ENCODE peak calls at places on chromosomes 13 and 19, in seven cellular contexts. One of them, this sample, is unnamed.

GRCh38 chr19:14425696-14426138 is 6.6 kb upstream of the DDX39A start:
- DNase-seq in ascending aorta: no peak
- DNase-seq in lower lobe of right lung: no peak
- DNase-seq in psoas muscle: no peak
- DNase-seq in kidney: no peak
- DNase-seq in heart left ventricle: no peak
- DNase-seq in cardiac muscle cell: peak
- DNase-seq in this sample: no peak

GRCh38 chr13:34571716-34572115 is 370.4 kb upstream of the NBEA start:
- DNase-seq in psoas muscle: no peak
- DNase-seq in lower lobe of right lung: no peak
- DNase-seq in cardiac muscle cell: no peak
- DNase-seq in kidney: no peak
- DNase-seq in heart left ventricle: no peak
- DNase-seq in ascending aorta: no peak
- DNase-seq in this sample: no peak

GRCh38 chr13:73167046-73167820 is 108.4 kb downstream of the KLF5 start:
- DNase-seq in lower lobe of right lung: no peak
- DNase-seq in psoas muscle: no peak
- DNase-seq in ascending aorta: no peak
- DNase-seq in kidney: no peak
- DNase-seq in heart left ventricle: no peak
- DNase-seq in cardiac muscle cell: peak
- DNase-seq in this sample: no peak

GRCh38 chr13:51152713-51153112 is 41.6 kb upstream of the C13orf42 start:
- DNase-seq in cardiac muscle cell: no peak
- DNase-seq in lower lobe of right lung: no peak
- DNase-seq in ascending aorta: no peak
- DNase-seq in heart left ventricle: no peak
- DNase-seq in psoas muscle: no peak
- DNase-seq in kidney: no peak
- DNase-seq in this sample: no peak

GRCh38 chr19:41936416-41936850 is 8.2 kb upstream of the ERFL start:
- DNase-seq in lower lobe of right lung: no peak
- DNase-seq in heart left ventricle: no peak
- DNase-seq in psoas muscle: no peak
- DNase-seq in kidney: no peak
- DNase-seq in cardiac muscle cell: no peak
- DNase-seq in ascending aorta: no peak
- DNase-seq in this sample: no peak

GRCh38 chr13:20131057-20131832 is 29.6 kb downstream of the GJA3 start:
- DNase-seq in kidney: no peak
- DNase-seq in lower lobe of right lung: no peak
- DNase-seq in cardiac muscle cell: no peak
- DNase-seq in ascending aorta: no peak
- DNase-seq in psoas muscle: no peak
- DNase-seq in heart left ventricle: no peak
- DNase-seq in this sample: no peak

GRCh38 chr13:73934771-73935170 is 199.4 kb downstream of the KLF12 start:
- DNase-seq in psoas muscle: no peak
- DNase-seq in heart left ventricle: no peak
- DNase-seq in lower lobe of right lung: no peak
- DNase-seq in kidney: no peak
- DNase-seq in ascending aorta: no peak
- DNase-seq in cardiac muscle cell: no peak
- DNase-seq in this sample: no peak

GRCh38 chr13:42001580-42001979 is 40.7 kb upstream of the VWA8 start:
- DNase-seq in ascending aorta: no peak
- DNase-seq in cardiac muscle cell: peak
- DNase-seq in kidney: no peak
- DNase-seq in heart left ventricle: no peak
- DNase-seq in psoas muscle: no peak
- DNase-seq in lower lobe of right lung: no peak
- DNase-seq in this sample: peak

GRCh38 chr13:36725936-36726335 is 52.1 kb downstream of the SERTM1 start:
- DNase-seq in lower lobe of right lung: no peak
- DNase-seq in ascending aorta: no peak
- DNase-seq in psoas muscle: no peak
- DNase-seq in heart left ventricle: no peak
- DNase-seq in kidney: no peak
- DNase-seq in cardiac muscle cell: no peak
- DNase-seq in this sample: no peak

GRCh38 chr13:78265098-78265497 is 338.3 kb downstream of the POU4F1 start:
- DNase-seq in psoas muscle: no peak
- DNase-seq in lower lobe of right lung: no peak
- DNase-seq in cardiac muscle cell: no peak
- DNase-seq in heart left ventricle: no peak
- DNase-seq in ascending aorta: no peak
- DNase-seq in kidney: no peak
- DNase-seq in this sample: no peak

GRCh38 chr19:42248270-42249148 is 6.1 kb upstream of the GSK3A start:
- DNase-seq in heart left ventricle: no peak
- DNase-seq in cardiac muscle cell: no peak
- DNase-seq in psoas muscle: no peak
- DNase-seq in ascending aorta: no peak
- DNase-seq in kidney: peak
- DNase-seq in lower lobe of right lung: no peak
- DNase-seq in this sample: no peak

GRCh38 chr13:79915386-79915785 is 425.5 kb downstream of the SPRY2 start:
- DNase-seq in heart left ventricle: no peak
- DNase-seq in ascending aorta: no peak
- DNase-seq in cardiac muscle cell: no peak
- DNase-seq in lower lobe of right lung: no peak
- DNase-seq in psoas muscle: no peak
- DNase-seq in kidney: no peak
- DNase-seq in this sample: no peak

GRCh38 chr13:50323440-50324070 is 308.3 kb downstream of the KCNRG start:
- DNase-seq in heart left ventricle: no peak
- DNase-seq in lower lobe of right lung: no peak
- DNase-seq in psoas muscle: no peak
- DNase-seq in ascending aorta: no peak
- DNase-seq in cardiac muscle cell: peak
- DNase-seq in kidney: no peak
- DNase-seq in this sample: no peak

GRCh38 chr19:13503570-13504235 is 2.6 kb downstream of the CACNA1A start:
- DNase-seq in psoas muscle: no peak
- DNase-seq in heart left ventricle: no peak
- DNase-seq in cardiac muscle cell: no peak
- DNase-seq in ascending aorta: no peak
- DNase-seq in kidney: no peak
- DNase-seq in lower lobe of right lung: no peak
- DNase-seq in this sample: no peak

GRCh38 chr13:78147905-78148304 is 229.3 kb upstream of the EDNRB start:
- DNase-seq in psoas muscle: no peak
- DNase-seq in kidney: no peak
- DNase-seq in cardiac muscle cell: peak
- DNase-seq in lower lobe of right lung: no peak
- DNase-seq in ascending aorta: no peak
- DNase-seq in heart left ventricle: no peak
- DNase-seq in this sample: no peak

GRCh38 chr19:29630661-29631060 is 24.6 kb downstream of the POP4 start:
- DNase-seq in cardiac muscle cell: no peak
- DNase-seq in ascending aorta: no peak
- DNase-seq in heart left ventricle: no peak
- DNase-seq in lower lobe of right lung: no peak
- DNase-seq in psoas muscle: no peak
- DNase-seq in kidney: no peak
- DNase-seq in this sample: no peak

GRCh38 chr13:91381371-91381770 is 17.1 kb upstream of the GPC5 start:
- DNase-seq in lower lobe of right lung: no peak
- DNase-seq in cardiac muscle cell: peak
- DNase-seq in kidney: no peak
- DNase-seq in ascending aorta: no peak
- DNase-seq in heart left ventricle: no peak
- DNase-seq in psoas muscle: no peak
- DNase-seq in this sample: no peak

GRCh38 chr13:100636004-100636403 is 38.6 kb downstream of the TMTC4 start:
- DNase-seq in cardiac muscle cell: no peak
- DNase-seq in heart left ventricle: no peak
- DNase-seq in lower lobe of right lung: no peak
- DNase-seq in ascending aorta: no peak
- DNase-seq in kidney: no peak
- DNase-seq in psoas muscle: no peak
- DNase-seq in this sample: no peak

GRCh38 chr19:10764340-10764894 is 46.5 kb downstream of the DNM2 start:
- DNase-seq in ascending aorta: no peak
- DNase-seq in heart left ventricle: peak
- DNase-seq in lower lobe of right lung: no peak
- DNase-seq in cardiac muscle cell: no peak
- DNase-seq in psoas muscle: no peak
- DNase-seq in kidney: peak
- DNase-seq in this sample: no peak

GRCh38 chr13:39100996-39101751 is 62.9 kb downstream of the NHLRC3 start:
- DNase-seq in kidney: no peak
- DNase-seq in psoas muscle: no peak
- DNase-seq in heart left ventricle: no peak
- DNase-seq in cardiac muscle cell: peak
- DNase-seq in lower lobe of right lung: no peak
- DNase-seq in ascending aorta: no peak
- DNase-seq in this sample: no peak

GRCh38 chr19:677201-677600 is 1.0 kb downstream of the FSTL3 start:
- DNase-seq in psoas muscle: peak
- DNase-seq in kidney: peak
- DNase-seq in ascending aorta: peak
- DNase-seq in cardiac muscle cell: peak
- DNase-seq in lower lobe of right lung: peak
- DNase-seq in heart left ventricle: peak
- DNase-seq in this sample: peak

GRCh38 chr13:50677687-50678463 is 165.6 kb downstream of the DLEU7 start:
- DNase-seq in cardiac muscle cell: no peak
- DNase-seq in lower lobe of right lung: no peak
- DNase-seq in kidney: no peak
- DNase-seq in heart left ventricle: no peak
- DNase-seq in ascending aorta: no peak
- DNase-seq in psoas muscle: no peak
- DNase-seq in this sample: no peak

GRCh38 chr13:98521461-98521860 is 55.4 kb downstream of the STK24 start:
- DNase-seq in psoas muscle: no peak
- DNase-seq in heart left ventricle: no peak
- DNase-seq in cardiac muscle cell: no peak
- DNase-seq in kidney: no peak
- DNase-seq in lower lobe of right lung: no peak
- DNase-seq in ascending aorta: no peak
- DNase-seq in this sample: no peak
- H3K27ac ChIP-seq in psoas muscle: no peak
- H3K27ac ChIP-seq in heart left ventricle: no peak
- H3K27ac ChIP-seq in cardiac muscle cell: no peak
- H3K27ac ChIP-seq in kidney: no peak
- H3K27ac ChIP-seq in lower lobe of right lung: no peak
- H3K27ac ChIP-seq in ascending aorta: no peak
- H3K27ac ChIP-seq in this sample: no peak

DNA sequence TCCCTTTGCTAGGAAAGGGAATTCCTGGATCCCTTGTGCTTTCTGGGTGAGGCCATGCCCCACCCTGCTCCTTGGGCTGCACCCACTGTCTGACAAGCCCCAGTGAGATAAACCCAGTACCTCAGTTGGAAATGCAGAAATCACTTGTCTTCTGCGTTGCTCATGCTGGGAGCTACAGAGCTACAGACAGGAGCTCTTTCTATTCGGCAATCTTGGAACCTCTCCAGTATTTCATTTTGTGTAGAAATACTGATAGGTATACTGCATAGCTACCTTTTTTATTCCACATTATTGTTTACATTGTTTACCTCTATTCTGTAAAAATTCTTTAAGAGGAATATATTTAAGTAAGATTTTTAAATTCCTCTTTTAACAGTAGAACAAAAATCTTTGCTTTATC is 302.5 kb upstream of the SLITRK5 start:
- DNase-seq in lower lobe of right lung: no peak
- DNase-seq in heart left ventricle: no peak
- DNase-seq in kidney: no peak
- DNase-seq in psoas muscle: no peak
- DNase-seq in ascending aorta: no peak
- DNase-seq in cardiac muscle cell: no peak
- DNase-seq in this sample: no peak
- H3K27ac ChIP-seq in lower lobe of right lung: no peak
- H3K27ac ChIP-seq in heart left ventricle: no peak
- H3K27ac ChIP-seq in kidney: no peak
- H3K27ac ChIP-seq in psoas muscle: no peak
- H3K27ac ChIP-seq in ascending aorta: no peak
- H3K27ac ChIP-seq in cardiac muscle cell: no peak
- H3K27ac ChIP-seq in this sample: no peak

DNA sequence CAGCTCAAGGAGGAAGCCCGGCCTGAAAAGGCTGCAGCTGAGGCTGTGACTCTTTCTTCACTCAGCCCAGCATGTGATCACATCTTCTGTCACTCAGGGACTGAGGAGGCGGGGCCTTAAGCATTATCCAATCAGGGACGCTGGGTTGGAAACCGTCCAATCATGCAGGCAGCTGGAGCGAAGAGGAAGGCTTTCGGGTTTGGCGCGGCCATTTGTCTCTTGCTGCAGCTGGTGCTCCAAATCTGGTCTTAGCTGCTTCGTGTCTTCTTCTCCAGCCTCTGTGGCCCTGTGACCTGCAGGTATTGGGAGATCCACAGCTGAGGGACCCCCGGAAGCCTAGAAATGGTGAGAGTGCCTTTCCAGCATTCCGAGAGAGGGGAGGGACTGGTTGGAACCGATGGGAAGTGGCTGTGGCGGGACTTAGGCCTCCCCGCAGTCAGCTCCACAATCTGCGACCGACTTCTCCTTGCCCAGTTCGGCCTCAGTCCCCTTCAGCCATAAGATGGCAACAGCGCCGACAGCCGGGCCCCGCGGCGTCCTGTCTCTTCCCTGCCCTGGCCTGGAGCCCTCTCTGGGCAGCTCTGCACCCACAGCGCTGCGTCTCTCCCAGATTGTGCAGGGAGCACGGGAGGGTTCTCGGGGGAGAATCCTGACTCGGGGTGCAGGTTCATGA is at the start of gene ZNF90:
- DNase-seq in cardiac muscle cell: peak
- DNase-seq in psoas muscle: peak
- DNase-seq in kidney: peak
- DNase-seq in heart left ventricle: peak
- DNase-seq in ascending aorta: peak
- DNase-seq in lower lobe of right lung: peak
- DNase-seq in this sample: peak
- H3K27ac ChIP-seq in cardiac muscle cell: peak
- H3K27ac ChIP-seq in psoas muscle: no peak
- H3K27ac ChIP-seq in kidney: no peak
- H3K27ac ChIP-seq in heart left ventricle: peak
- H3K27ac ChIP-seq in ascending aorta: peak
- H3K27ac ChIP-seq in lower lobe of right lung: peak
- H3K27ac ChIP-seq in this sample: peak

GRCh38 chr19:4521888-4522242 is 3.6 kb upstream of the PLIN4 start:
- DNase-seq in kidney: no peak
- DNase-seq in cardiac muscle cell: no peak
- DNase-seq in psoas muscle: no peak
- DNase-seq in lower lobe of right lung: no peak
- DNase-seq in heart left ventricle: no peak
- DNase-seq in ascending aorta: no peak
- DNase-seq in this sample: no peak
- H3K27ac ChIP-seq in kidney: no peak
- H3K27ac ChIP-seq in cardiac muscle cell: no peak
- H3K27ac ChIP-seq in psoas muscle: peak
- H3K27ac ChIP-seq in lower lobe of right lung: no peak
- H3K27ac ChIP-seq in heart left ventricle: no peak
- H3K27ac ChIP-seq in ascending aorta: no peak
- H3K27ac ChIP-seq in this sample: no peak

DNA sequence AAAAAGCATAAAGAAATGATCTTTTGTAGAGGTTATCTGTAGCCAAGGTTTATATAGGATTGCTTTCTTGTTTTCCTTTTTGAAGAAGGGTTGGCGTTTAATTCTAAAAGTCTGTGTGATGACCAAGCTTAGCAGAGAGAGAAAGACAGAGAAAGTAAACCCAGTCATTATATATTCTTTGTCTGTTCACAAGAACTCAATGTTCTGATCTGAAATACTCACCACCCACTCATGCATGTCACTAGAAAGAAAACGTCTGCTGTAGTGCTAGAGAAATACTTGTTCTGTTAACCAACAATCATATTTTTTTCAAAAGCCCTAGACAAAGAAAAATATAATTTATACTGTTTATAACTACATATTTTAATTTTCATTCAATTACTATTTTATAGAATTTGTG is 173.7 kb upstream of the SLITRK5 start:
- DNase-seq in ascending aorta: no peak
- DNase-seq in lower lobe of right lung: no peak
- DNase-seq in cardiac muscle cell: no peak
- DNase-seq in heart left ventricle: no peak
- DNase-seq in psoas muscle: no peak
- DNase-seq in kidney: no peak
- DNase-seq in this sample: no peak
- H3K27ac ChIP-seq in ascending aorta: no peak
- H3K27ac ChIP-seq in lower lobe of right lung: no peak
- H3K27ac ChIP-seq in cardiac muscle cell: no peak
- H3K27ac ChIP-seq in heart left ventricle: no peak
- H3K27ac ChIP-seq in psoas muscle: no peak
- H3K27ac ChIP-seq in kidney: no peak
- H3K27ac ChIP-seq in this sample: no peak

This sample was measured in uterus.